ENCODE peak calls at places on chromosomes 1 and 21, in four cellular contexts. V is mesendoderm, W is IMR-90, G is H9. Q is an unnamed sample.

GRCh38 chr1:96790599-96790998 is 69.0 kb downstream of the PTBP2 start:
- DNase-seq in V (no peak), W (no peak), G (no peak), Q (no peak)

GRCh38 chr1:213988639-213989070 is 882 bp downstream of the PROX1 start:
- DNase-seq in V (no peak), G (no peak), W (no peak), Q (no peak)

GRCh38 chr1:221708987-221709386 is 32.9 kb downstream of the DUSP10 start:
- DNase-seq in G (no peak), V (peak; percentile 76), W (peak; percentile 89), Q (peak; percentile 94)

GRCh38 chr1:184000321-184000720 is 37.2 kb downstream of the COLGALT2 start:
- DNase-seq in W (no peak), G (no peak), V (no peak), Q (no peak)

GRCh38 chr1:158285756-158286241 is 3.9 kb upstream of the CD1C start:
- DNase-seq in G (no peak), W (no peak), V (no peak), Q (no peak)

GRCh38 chr1:228748431-228748830 is 13.2 kb downstream of the RHOU start:
- DNase-seq in G (no peak), W (no peak), V (no peak), Q (peak; percentile 6)

GRCh38 chr1:151002006-151002405 is 4.7 kb downstream of the MINDY1 start:
- DNase-seq in W (no peak), V (no peak), G (no peak), Q (no peak)

GRCh38 chr1:79662596-79662995 is 656.1 kb upstream of the ADGRL4 start:
- DNase-seq in W (no peak), V (no peak), G (no peak), Q (no peak)

GRCh38 chr1:81775510-81775909 is 25.2 kb upstream of the ADGRL2 start:
- DNase-seq in W (no peak), G (no peak), V (no peak), Q (no peak)

GRCh38 chr1:112026018-112026417 is 36.5 kb upstream of the KCND3 start:
- DNase-seq in V (no peak), G (no peak), W (no peak), Q (no peak)

GRCh38 chr1:4655674-4656532 is 1.5 kb downstream of the AJAP1 start:
- DNase-seq in W (no peak), V (peak; percentile 87), G (peak; percentile 80), Q (no peak)

GRCh38 chr1:84687703-84688460 is 2.4 kb downstream of the SSX2IP start:
- DNase-seq in V (no peak), W (peak; percentile 66), G (no peak), Q (no peak)

GRCh38 chr1:67888208-67888607 is 54.9 kb upstream of the GNG12 start:
- DNase-seq in V (no peak), G (no peak), W (no peak), Q (peak; percentile 2)

GRCh38 chr1:113511269-113511668 is 121.0 kb downstream of the MAGI3 start:
- DNase-seq in G (no peak), V (peak; percentile 8), W (no peak), Q (no peak)

GRCh38 chr1:18927654-18928272 is 25.4 kb upstream of the ALDH4A1 start:
- DNase-seq in G (no peak), V (no peak), W (peak; percentile 63), Q (no peak)

GRCh38 chr1:115012006-115012405 is 17.6 kb upstream of the TSHB start:
- DNase-seq in V (no peak), G (no peak), W (no peak), Q (no peak)

GRCh38 chr1:56755911-56756310 is 63.3 kb downstream of the FYB2 start:
- DNase-seq in G (no peak), W (no peak), V (no peak), Q (no peak)

GRCh38 chr1:22700121-22700520 is 10.5 kb upstream of the EPHB2 start:
- DNase-seq in G (no peak), V (no peak), W (no peak), Q (no peak)

GRCh38 chr1:55060133-55060999 is 21.0 kb downstream of the PCSK9 start:
- DNase-seq in W (no peak), G (peak; percentile 22), V (no peak), Q (peak; percentile 28)

GRCh38 chr1:81254560-81254959 is 546.2 kb upstream of the ADGRL2 start:
- DNase-seq in W (no peak), V (peak; percentile 71), G (peak; percentile 68), Q (peak; percentile 10)

GRCh38 chr1:198253668-198254067 is 96.9 kb downstream of the NEK7 start:
- DNase-seq in W (peak; percentile 75), V (no peak), G (no peak), Q (peak; percentile 67)

GRCh38 chr1:16372535-16373340 is 5.7 kb downstream of the SZRD1 start:
- DNase-seq in W (peak; percentile 62), G (no peak), V (no peak), Q (no peak)

GRCh38 chr1:16371725-16372124 is 4.7 kb downstream of the SZRD1 start:
- DNase-seq in W (peak; percentile 65), V (no peak), G (no peak), Q (peak; percentile 79)

GRCh38 chr1:16367968-16368910 is 1.2 kb downstream of the SZRD1 start:
- DNase-seq in G (no peak), W (peak; percentile 60), V (peak; percentile 89), Q (peak; percentile 58)

GRCh38 chr1:16367258-16367967 is 371 bp downstream of the SZRD1 start:
- DNase-seq in W (peak; percentile 85), V (peak; percentile 88), G (peak; percentile 73), Q (peak; percentile 95)

DNA sequence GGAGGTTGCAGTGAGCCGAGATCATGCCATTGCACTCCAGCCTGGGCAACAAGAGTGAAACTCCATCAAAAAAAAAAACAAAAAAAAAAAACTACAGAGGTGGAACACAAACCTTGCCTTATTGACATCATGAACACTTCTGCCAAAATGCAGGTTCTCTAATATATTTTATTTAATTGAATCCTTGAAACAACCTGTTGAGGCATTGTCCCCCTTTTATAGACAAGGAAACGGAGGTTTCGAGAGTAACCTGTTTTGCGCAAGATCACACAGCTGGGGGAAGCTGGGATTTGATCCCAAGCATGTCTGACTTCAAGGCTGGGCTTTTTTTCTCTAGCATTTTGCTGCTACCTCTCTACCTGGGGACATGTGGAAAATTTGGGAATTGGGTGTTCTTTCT is 2.8 kb downstream of the SZRD1 start:
- DNase-seq in W (no peak), G (no peak), V (no peak), Q (no peak)
- H3K4me1 ChIP-seq in W (peaks cover 14% of the 10 kb centered on the region), G (no peaks in the 10 kb centered on the region), V (peaks cover 4% of the 10 kb centered on the region), Q (peaks cover 18% of the 10 kb centered on the region)

DNA sequence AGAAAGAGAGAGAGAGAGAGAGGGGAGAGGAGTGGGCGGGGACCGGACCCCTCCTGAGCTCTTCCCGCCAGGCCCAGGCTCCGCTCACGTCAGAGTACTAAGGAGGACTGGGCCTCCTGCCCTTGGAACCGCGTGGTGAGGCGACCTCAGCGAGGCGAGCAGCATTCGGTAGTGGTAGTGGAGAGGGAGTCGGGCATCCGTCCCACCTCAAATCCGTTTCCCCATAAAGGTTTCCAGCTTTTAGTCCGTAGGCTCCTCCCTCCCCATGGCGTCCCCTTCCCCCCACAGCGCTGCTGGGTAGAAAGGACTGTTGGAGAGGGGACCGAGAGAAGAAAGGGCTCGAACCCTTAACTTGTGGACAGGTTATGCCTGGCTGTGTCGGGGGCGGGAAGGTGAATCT is 124.4 kb upstream of the BARHL2 start:
- DNase-seq in W (no peak), V (peak; percentile 36), G (peak; percentile 41), Q (no peak)
- H2BK5ac ChIP-seq in W (no peak overlapping the region), V (no peak overlapping the region), G (no peak overlapping the region), Q (no peak overlapping the region)

GRCh38 chr1:11982010-11982392 is 1.8 kb downstream of the MFN2 start:
- DNase-seq in G (no peak), V (no peak), W (peak; percentile 46), Q (no peak)
- H3K4me1 ChIP-seq in G (no peaks in the 10 kb centered on the region), V (no peaks in the 10 kb centered on the region), W (peaks cover 5% of the 10 kb centered on the region), Q (peaks cover 30% of the 10 kb centered on the region)

DNA sequence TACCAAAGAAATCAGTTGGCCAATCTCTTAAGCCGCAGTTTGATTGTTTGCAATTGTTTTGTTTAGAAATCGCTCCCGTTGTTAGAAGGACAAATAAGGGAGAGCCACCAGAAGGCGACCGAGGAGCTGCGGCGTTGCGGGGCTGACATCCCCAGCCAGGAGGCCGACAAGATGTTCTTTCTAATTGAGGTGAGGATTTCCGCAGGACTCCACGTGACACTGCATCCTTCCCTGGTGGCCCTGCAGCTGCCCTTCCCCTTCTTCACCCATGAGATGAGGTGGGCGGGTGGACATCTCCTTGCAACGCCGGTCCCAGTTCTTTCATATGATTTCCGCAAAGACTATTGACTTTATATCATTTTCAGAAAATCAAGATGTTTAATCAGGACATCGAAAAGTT is 27.2 kb upstream of the MX1 start:
- DNase-seq in G (peak; percentile 18), W (no peak), V (no peak), Q (no peak)
- H2BK5ac ChIP-seq in G (no peak overlapping the region), W (no peak overlapping the region), V (no peak overlapping the region), Q (no peak overlapping the region)

GRCh38 chr1:8410791-8411190 is 92.9 kb downstream of the SLC45A1 start:
- DNase-seq in V (no peak), W (peak; percentile 55), G (no peak), Q (no peak)

GRCh38 chr1:8409666-8410065 is 91.8 kb downstream of the SLC45A1 start:
- DNase-seq in V (no peak), W (no peak), G (no peak), Q (no peak)

GRCh38 chr1:8412183-8412831 is 94.4 kb downstream of the SLC45A1 start:
- DNase-seq in V (no peak), W (peak; percentile 91), G (no peak), Q (peak; percentile 89)

GRCh38 chr1:8409107-8409506 is 91.2 kb downstream of the SLC45A1 start:
- DNase-seq in W (peak; percentile 81), G (no peak), V (peak; percentile 71), Q (peak; percentile 90)

DNA sequence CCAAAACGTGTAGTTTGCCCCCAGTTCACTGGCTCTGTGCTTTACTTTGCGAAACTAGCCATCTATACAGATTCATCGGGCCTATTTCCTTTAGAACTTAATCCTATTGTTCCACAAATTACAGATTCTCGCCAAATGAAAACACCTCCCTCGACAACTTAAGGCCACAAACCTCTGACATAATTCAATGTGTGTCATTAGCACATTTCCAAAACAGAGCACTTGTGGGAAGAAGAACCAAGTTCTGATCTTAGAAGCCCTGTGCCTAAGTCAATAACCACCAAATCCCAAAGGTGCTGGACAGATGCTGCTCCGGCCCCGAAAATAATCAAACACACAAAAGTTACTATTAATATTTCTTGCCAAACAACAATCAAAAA is 93.9 kb downstream of the SLC45A1 start:
- DNase-seq in W (no peak), G (no peak), V (no peak), Q (no peak)
- H3K4me1 ChIP-seq in W (peaks cover 49% of the 10 kb centered on the region), G (peaks cover 9% of the 10 kb centered on the region), V (peaks cover 13% of the 10 kb centered on the region), Q (peaks cover 23% of the 10 kb centered on the region)

DNA sequence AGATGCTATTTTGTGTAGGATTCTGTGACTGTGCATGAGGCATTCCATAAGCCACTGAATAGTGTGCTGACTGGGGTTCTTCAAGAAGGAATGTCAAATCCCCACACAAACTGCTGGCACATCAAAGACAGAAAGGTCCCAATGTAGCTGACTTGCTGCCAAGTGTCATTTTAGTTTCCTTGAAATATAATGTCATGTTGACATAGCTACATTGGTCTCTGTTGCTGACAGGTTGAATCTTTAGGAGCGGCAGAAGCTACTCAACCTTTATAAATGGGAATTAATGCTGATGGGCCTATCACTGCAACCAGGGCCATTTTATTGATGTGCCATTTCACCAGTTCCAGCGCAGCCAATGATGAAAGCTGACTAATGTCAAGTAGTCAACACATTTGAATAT is 1110.7 kb upstream of the B3GALT2 start:
- DNase-seq in W (no peak), G (no peak), V (no peak), Q (no peak)
- H2BK5ac ChIP-seq in W (no peak overlapping the region), G (no peak overlapping the region), V (no peak overlapping the region), Q (no peak overlapping the region)

Q was measured in mesenchymal stem cell.